ENCODE peak calls at places on chromosomes 6 and 20, in six cellular contexts. G is stimulated activated CD8-positive, alpha-beta memory T cell treated with anti-CD3 and anti-CD28 coated beads, Interleukin-4, amount 100 ng/mL, for 1 hour; O is ACHN; A is OCI-LY7; Z is fibroblast of mammary gland; V is A172. D is an unnamed sample.

GRCh38 chr6:82270791-82271392 is 23.3 kb upstream of the IBTK start:
- DNase-seq in V (peak; percentile 21), A (peak; percentile 52), O (peak; percentile 36), Z (peak; percentile 65), G (no peak), D (peak; percentile 24)

GRCh38 chr6:8627085-8627861 is 191.9 kb upstream of the SLC35B3 start:
- DNase-seq in Z (peak; percentile 42), A (no peak), G (no peak), O (peak; percentile 16), V (peak; percentile 25), D (peak; percentile 92)

GRCh38 chr6:44672838-44673237 is 285.3 kb downstream of the CDC5L start:
- DNase-seq in Z (no peak), V (no peak), O (no peak), A (no peak), G (no peak), D (no peak)

GRCh38 chr6:27582928-27583725 is 110.2 kb upstream of the ZNF184 start:
- DNase-seq in O (peak; percentile 59), G (no peak), V (peak; percentile 73), A (no peak), Z (peak; percentile 79), D (peak; percentile 74)

GRCh38 chr6:37759221-37760154 is 60.0 kb upstream of the ZFAND3 start:
- DNase-seq in G (no peak), A (no peak), O (no peak), V (no peak), Z (no peak), D (no peak)

GRCh38 chr20:3471397-3472021 is 691 bp downstream of the ATRN start:
- DNase-seq in G (no peak), O (no peak), V (no peak), Z (no peak), A (no peak), D (no peak)

GRCh38 chr6:134035823-134036296 is 16.6 kb downstream of the SLC2A12 start:
- DNase-seq in A (peak; percentile 61), O (no peak), Z (peak; percentile 40), V (peak; percentile 89), G (no peak), D (peak; percentile 97)

GRCh38 chr6:166325383-166326042 is 16.8 kb downstream of the SFT2D1 start:
- DNase-seq in O (no peak), A (peak; percentile 54), V (no peak), G (no peak), Z (no peak), D (no peak)

GRCh38 chr6:35391240-35391968 is 49.0 kb downstream of the PPARD start:
- DNase-seq in O (peak; percentile 88), Z (peak; percentile 87), G (no peak), A (no peak), V (peak; percentile 96), D (peak; percentile 97)

GRCh38 chr6:149318581-149319286 is 1.2 kb downstream of the TAB2 start:
- DNase-seq in A (peak; percentile 67), G (no peak), Z (no peak), V (peak; percentile 11), O (peak; percentile 19), D (peak; percentile 23)

GRCh38 chr20:39974966-39975501 is 714.0 kb downstream of the MAFB start:
- DNase-seq in V (no peak), O (no peak), Z (no peak), G (no peak), A (no peak), D (no peak)

GRCh38 chr6:160331753-160332152 is 16.4 kb upstream of the SLC22A3 start:
- DNase-seq in O (no peak), Z (no peak), G (no peak), A (no peak), V (no peak), D (no peak)

GRCh38 chr20:19761853-19762252 is 3.8 kb downstream of the RIN2 start:
- DNase-seq in A (no peak), O (no peak), V (no peak), G (no peak), Z (no peak), D (no peak)

GRCh38 chr6:143596857-143597256 is 80.9 kb upstream of the PHACTR2 start:
- DNase-seq in O (no peak), A (no peak), G (no peak), V (no peak), Z (peak; percentile 75), D (no peak)

D was measured in HT1080.